ENCODE peak calls at places on chromosomes 5 and 9, in eight cellular contexts. A is GM13976; Z is left ventricle myocardium inferior; B is ELR; F is GM23338; U is fibroblast of gingiva; X is activated CD4-positive, alpha-beta T cell treated with anti-CD3 and anti-CD28 coated beads, Interleukin-2, amount 50 U/mL, for 1 hour; V is tibial nerve. D is an unnamed sample.

GRCh38 chr9:35650341-35651158 is at the start of gene SIT1:
- DNase-seq in A (peak; percentile 72), Z (no peak), B (no peak), F (peak; percentile 75), U (no peak), X (no peak), V (no peak), D (no peak)

GRCh38 chr5:77396017-77396416 is 96.1 kb downstream of the WDR41 start:
- DNase-seq in A (no peak), Z (no peak), B (no peak), F (no peak), U (no peak), X (no peak), V (no peak), D (no peak)

GRCh38 chr9:81237565-81238231 is 451.6 kb downstream of the TLE1 start:
- DNase-seq in A (no peak), Z (no peak), B (no peak), F (no peak), U (no peak), X (no peak), V (no peak), D (no peak)

GRCh38 chr9:93501406-93501805 is 48.0 kb upstream of the FAM120AOS start:
- DNase-seq in A (no peak), Z (no peak), B (peak; percentile 34), F (no peak), U (no peak), X (no peak), V (no peak), D (no peak)

GRCh38 chr5:15441433-15442182 is 58.4 kb upstream of the FBXL7 start:
- DNase-seq in A (no peak), Z (no peak), B (no peak), F (no peak), U (no peak), X (no peak), V (no peak), D (no peak)

GRCh38 chr9:24986331-24986730 is 440.6 kb upstream of the IZUMO3 start:
- DNase-seq in A (no peak), Z (no peak), B (no peak), F (peak; percentile 41), U (no peak), X (no peak), V (no peak), D (no peak)

GRCh38 chr9:118170032-118170955 is 466.1 kb downstream of the TLR4 start:
- DNase-seq in A (peak; percentile 4), Z (no peak), B (peak; percentile 24), F (peak; percentile 82), U (no peak), X (no peak), V (no peak), D (no peak)

GRCh38 chr5:9619331-9620092 is 10.6 kb downstream of the TAS2R1 start:
- DNase-seq in A (no peak), Z (peak; percentile 16), B (no peak), F (no peak), U (no peak), X (no peak), V (no peak), D (peak; percentile 16)

GRCh38 chr9:123597926-123598556 is 242.0 kb downstream of the CRB2 start:
- DNase-seq in A (no peak), Z (no peak), B (no peak), F (no peak), U (no peak), X (no peak), V (no peak), D (no peak)

GRCh38 chr5:34731435-34732232 is 75.5 kb downstream of the RAI14 start:
- DNase-seq in A (no peak), Z (no peak), B (no peak), F (peak; percentile 17), U (no peak), X (no peak), V (no peak), D (no peak)

D was measured in heart right ventricle.